ENCODE peak calls at places on chromosomes 6 and 20, in seven cellular contexts. L is right atrium auricular region, Z is endodermal cell, U is left ventricle myocardium inferior, P is breast epithelium, B is upper lobe of right lung, K is adrenal gland. I is an unnamed sample.

GRCh38 chr6:1792989-1793388 is 183.3 kb downstream of the FOXC1 start:
- DNase-seq in U (no peak), K (no peak), Z (peak), P (no peak), L (no peak), B (no peak), I (peak)

GRCh38 chr20:17995967-17996819 is 27.4 kb downstream of the MGME1 start:
- DNase-seq in Z (peak), B (no peak), L (no peak), U (no peak), K (peak), P (no peak), I (no peak)

GRCh38 chr6:111985202-111985731 is 68.6 kb upstream of the CCN6 start:
- DNase-seq in P (no peak), L (no peak), K (no peak), Z (peak), B (no peak), U (no peak), I (no peak)

GRCh38 chr20:25039697-25040437 is 18.1 kb downstream of the ACSS1 start:
- DNase-seq in K (peak), P (peak), Z (no peak), U (peak), L (peak), B (peak), I (no peak)

GRCh38 chr6:125953502-125953875 is 3.1 kb upstream of the HINT3 start:
- DNase-seq in U (no peak), P (no peak), L (no peak), K (no peak), Z (peak), B (no peak), I (peak)

GRCh38 chr6:148423601-148424270 is 81.1 kb downstream of the SASH1 start:
- DNase-seq in Z (no peak), L (no peak), U (no peak), B (no peak), P (no peak), K (no peak), I (no peak)

GRCh38 chr6:99178168-99178567 is 171.3 kb downstream of the FAXC start:
- DNase-seq in Z (no peak), L (no peak), U (no peak), P (no peak), K (no peak), B (no peak), I (no peak)

GRCh38 chr6:130223508-130223907 is 757 bp upstream of the SAMD3 start:
- DNase-seq in U (no peak), B (no peak), L (no peak), K (no peak), P (no peak), Z (no peak), I (peak)

GRCh38 chr6:149458196-149458595 is 26.6 kb downstream of the ZC3H12D start:
- DNase-seq in P (no peak), Z (no peak), L (no peak), K (no peak), B (no peak), U (no peak), I (no peak)

GRCh38 chr20:56540415-56540814 is 7.4 kb downstream of the FAM209B start:
- DNase-seq in U (no peak), L (no peak), K (no peak), P (no peak), B (no peak), Z (no peak), I (no peak)

GRCh38 chr6:30111266-30111856 is 1.5 kb downstream of the TRIM31 start:
- DNase-seq in P (no peak), K (no peak), L (no peak), Z (no peak), B (no peak), U (no peak), I (no peak)

GRCh38 chr6:25061289-25061945 is 125.7 kb upstream of the RIPOR2 start:
- DNase-seq in B (no peak), U (no peak), P (no peak), K (no peak), L (no peak), Z (peak), I (no peak)

GRCh38 chr20:51938557-51939324 is 136.4 kb upstream of the SALL4 start:
- DNase-seq in K (no peak), P (no peak), B (no peak), Z (no peak), U (no peak), L (no peak), I (no peak)

GRCh38 chr6:164534070-164534766 is 775.2 kb downstream of the C6orf118 start:
- DNase-seq in U (no peak), P (no peak), B (no peak), K (no peak), L (no peak), Z (no peak), I (no peak)

GRCh38 chr6:45757443-45758121 is 258.1 kb downstream of the CLIC5 start:
- DNase-seq in P (no peak), Z (no peak), K (no peak), B (no peak), U (no peak), L (no peak), I (no peak)

GRCh38 chr6:48834706-48835105 is 628.3 kb downstream of the MMUT start:
- DNase-seq in K (no peak), B (no peak), L (no peak), U (no peak), P (no peak), Z (no peak), I (no peak)

GRCh38 chr6:62367601-62368000 is 81.6 kb upstream of the KHDRBS2 start:
- DNase-seq in K (no peak), L (no peak), U (no peak), B (no peak), Z (no peak), P (no peak), I (no peak)

GRCh38 chr6:133435065-133435728 is 194.0 kb downstream of the EYA4 start:
- DNase-seq in U (peak), L (peak), K (peak), Z (no peak), P (no peak), B (no peak), I (no peak)

GRCh38 chr6:52512199-52512598 is 64.7 kb downstream of the TRAM2 start:
- DNase-seq in K (peak), Z (no peak), L (peak), P (no peak), B (no peak), U (peak), I (peak)

GRCh38 chr6:144662812-144663211 is 377.7 kb downstream of the UTRN start:
- DNase-seq in L (no peak), B (no peak), Z (no peak), K (no peak), U (no peak), P (no peak), I (no peak)

GRCh38 chr20:15827628-15828027 is 745.6 kb downstream of the KIF16B start:
- DNase-seq in U (no peak), B (no peak), K (no peak), L (no peak), Z (no peak), P (no peak), I (no peak)

GRCh38 chr20:63089051-63089907 is 82.5 kb upstream of the BHLHE23 start:
- DNase-seq in Z (peak), P (peak), U (peak), L (no peak), K (no peak), B (peak), I (peak)

GRCh38 chr6:125220712-125221111 is 67.1 kb downstream of the TPD52L1 start:
- DNase-seq in U (peak), K (no peak), B (no peak), P (no peak), Z (no peak), L (peak), I (no peak)

GRCh38 chr20:33561981-33562601 is 72.2 kb downstream of the CBFA2T2 start:
- DNase-seq in K (peak), L (peak), P (peak), U (peak), B (no peak), Z (peak), I (peak)

GRCh38 chr20:60559462-60559861 is 601.2 kb downstream of the CDH26 start:
- DNase-seq in U (no peak), B (no peak), P (no peak), Z (peak), K (no peak), L (no peak), I (no peak)

GRCh38 chr20:1317545-1318255 is 11.2 kb downstream of the SDCBP2 start:
- DNase-seq in B (no peak), L (no peak), P (no peak), Z (no peak), U (no peak), K (no peak), I (no peak)

GRCh38 chr20:57603120-57603519 is 17.1 kb downstream of the ZBP1 start:
- DNase-seq in Z (no peak), K (no peak), B (no peak), U (no peak), L (no peak), P (no peak), I (no peak)

GRCh38 chr6:46793138-46793537 is at the start of gene MEP1A:
- DNase-seq in U (no peak), B (no peak), K (no peak), P (no peak), Z (no peak), L (no peak), I (no peak)

GRCh38 chr6:79079425-79080130 is 1.5 kb upstream of the PHIP start:
- DNase-seq in B (no peak), Z (no peak), P (no peak), U (no peak), K (no peak), L (no peak), I (no peak)

GRCh38 chr6:139597781-139598368 is 223.4 kb upstream of the CITED2 start:
- DNase-seq in P (no peak), L (peak), B (peak), U (peak), Z (peak), K (peak), I (no peak)

GRCh38 chr6:39224523-39225182 is 4.6 kb downstream of the KCNK5 start:
- DNase-seq in U (no peak), P (no peak), B (no peak), L (no peak), K (no peak), Z (no peak), I (no peak)

GRCh38 chr20:6708010-6708409 is 59.5 kb upstream of the BMP2 start:
- DNase-seq in U (peak), K (peak), Z (peak), L (no peak), B (peak), P (no peak), I (no peak)

GRCh38 chr6:45681860-45682488 is 304.2 kb upstream of the SUPT3H start:
- DNase-seq in P (no peak), Z (no peak), L (no peak), U (no peak), K (no peak), B (no peak), I (no peak)

GRCh38 chr6:31350551-31350950 is 6.4 kb downstream of the HLA-B start:
- DNase-seq in U (no peak), K (no peak), B (no peak), Z (no peak), P (no peak), L (no peak), I (no peak)

GRCh38 chr20:4082406-4083102 is 67.2 kb upstream of the RNF24 start:
- DNase-seq in B (no peak), L (peak), Z (peak), K (peak), U (peak), P (no peak), I (no peak)

GRCh38 chr20:17771206-17772004 is 71.6 kb downstream of the BANF2 start:
- DNase-seq in P (no peak), K (no peak), U (no peak), Z (no peak), B (peak), L (no peak), I (no peak)

GRCh38 chr6:72776456-72776855 is 154.6 kb downstream of the KCNQ5 start:
- DNase-seq in K (no peak), L (no peak), Z (no peak), U (no peak), P (no peak), B (no peak), I (no peak)

DNA sequence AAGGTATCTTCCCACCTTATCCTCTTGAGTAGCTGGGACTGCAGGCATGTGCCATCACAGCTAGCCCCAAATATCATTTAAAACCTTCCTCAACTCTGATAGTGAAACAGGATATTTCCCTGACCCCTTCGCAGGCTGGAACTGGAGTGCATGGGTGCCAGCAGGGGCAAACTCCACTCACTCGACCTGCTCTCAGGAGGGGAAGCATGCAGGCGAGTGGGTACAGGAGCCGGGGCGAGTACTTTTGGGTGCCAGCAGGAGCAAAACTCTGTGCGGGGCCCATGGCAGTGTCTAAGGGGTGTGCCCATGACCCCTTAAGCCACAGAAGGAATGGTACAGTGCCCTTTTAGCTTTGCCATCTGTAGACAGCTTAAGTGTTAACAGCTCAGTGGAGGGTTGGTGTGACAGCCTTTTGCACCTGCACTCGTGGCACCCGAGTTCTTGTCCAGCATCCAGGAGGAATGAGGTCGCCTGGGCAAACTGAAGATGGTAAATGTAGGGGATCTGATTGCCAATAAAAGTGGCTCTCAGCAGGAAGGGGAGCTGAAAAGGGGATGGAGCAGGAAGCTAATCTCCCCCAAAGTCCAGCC is 155.1 kb downstream of the CDK19 start:
- DNase-seq in L (no peak), U (no peak), K (no peak), P (no peak), Z (no peak), B (no peak), I (no peak)
- H3K27ac ChIP-seq in L (no peak), U (no peak), K (no peak), P (no peak), Z (no peak), B (no peak), I (no peak)

GRCh38 chr20:31593221-31594001 is 11.7 kb upstream of the ID1 start:
- DNase-seq in P (peak), K (no peak), U (no peak), L (no peak), B (peak), Z (peak), I (no peak)
- H3K4me3 ChIP-seq in P (no peak), K (no peak), U (no peak), L (no peak), B (no peak), Z (no peak), I (no peak)

GRCh38 chr20:37756234-37756633 is 62.4 kb downstream of the CTNNBL1 start:
- DNase-seq in K (no peak), U (no peak), B (no peak), Z (no peak), P (no peak), L (no peak), I (no peak)

GRCh38 chr20:37757550-37757949 is 63.7 kb downstream of the CTNNBL1 start:
- DNase-seq in P (no peak), B (no peak), L (no peak), Z (peak), K (no peak), U (no peak), I (peak)

GRCh38 chr20:37759761-37760209 is 66.0 kb downstream of the CTNNBL1 start:
- DNase-seq in Z (no peak), K (no peak), U (no peak), P (no peak), B (no peak), L (no peak), I (no peak)

GRCh38 chr20:37758332-37758731 is 64.5 kb downstream of the CTNNBL1 start:
- DNase-seq in K (no peak), L (no peak), B (no peak), U (peak), P (no peak), Z (peak), I (peak)

DNA sequence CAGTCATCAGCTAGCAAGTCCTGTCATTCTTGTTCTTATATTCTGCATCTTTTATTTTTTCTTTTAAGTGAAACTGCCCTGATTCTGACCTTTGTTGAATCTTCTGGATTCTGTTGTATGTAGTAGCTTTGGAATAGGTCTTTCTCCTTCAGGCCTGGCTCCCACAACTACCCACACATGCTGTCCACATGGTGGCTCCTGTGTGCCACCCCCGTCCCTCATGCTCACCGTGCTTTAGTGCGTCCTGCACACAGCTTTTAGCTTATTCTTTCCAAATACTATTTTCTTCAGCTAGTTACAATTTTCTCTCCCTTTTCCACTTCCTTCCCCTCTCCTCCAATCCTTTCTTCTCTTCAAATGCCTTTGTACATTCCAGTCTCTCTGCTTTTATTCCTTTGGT is 61.8 kb downstream of the CTNNBL1 start:
- DNase-seq in P (no peak), K (no peak), L (no peak), U (peak), Z (no peak), B (no peak), I (peak)
- TF ChIP-seq CTCF in P (no peak), K (no peak), L (peak), U (peak), Z (peak), B (no peak), I (peak)

DNA sequence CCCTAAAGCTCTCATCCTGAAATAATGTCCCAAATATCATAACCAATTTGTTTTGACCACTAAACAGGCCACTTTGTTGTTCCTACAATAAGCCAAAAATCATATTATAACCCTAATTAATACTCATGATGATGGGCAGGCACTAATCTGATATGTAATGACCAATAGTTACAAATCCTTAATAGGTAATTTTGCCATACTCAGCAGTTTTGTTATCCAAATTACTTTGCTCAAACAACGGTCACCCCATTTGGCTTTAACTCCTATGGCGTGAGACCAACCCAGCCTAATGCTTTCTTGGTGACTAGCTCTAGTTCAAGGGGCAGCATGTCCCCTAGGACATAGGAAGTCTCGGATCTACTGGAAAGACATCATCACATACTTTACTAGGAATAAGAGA is 123.2 kb upstream of the ID4 start:
- DNase-seq in P (no peak), B (no peak), L (no peak), U (no peak), K (no peak), Z (no peak), I (no peak)
- H3K27ac ChIP-seq in P (no peak), B (no peak), L (no peak), U (no peak), K (no peak), Z (no peak), I (no peak)

DNA sequence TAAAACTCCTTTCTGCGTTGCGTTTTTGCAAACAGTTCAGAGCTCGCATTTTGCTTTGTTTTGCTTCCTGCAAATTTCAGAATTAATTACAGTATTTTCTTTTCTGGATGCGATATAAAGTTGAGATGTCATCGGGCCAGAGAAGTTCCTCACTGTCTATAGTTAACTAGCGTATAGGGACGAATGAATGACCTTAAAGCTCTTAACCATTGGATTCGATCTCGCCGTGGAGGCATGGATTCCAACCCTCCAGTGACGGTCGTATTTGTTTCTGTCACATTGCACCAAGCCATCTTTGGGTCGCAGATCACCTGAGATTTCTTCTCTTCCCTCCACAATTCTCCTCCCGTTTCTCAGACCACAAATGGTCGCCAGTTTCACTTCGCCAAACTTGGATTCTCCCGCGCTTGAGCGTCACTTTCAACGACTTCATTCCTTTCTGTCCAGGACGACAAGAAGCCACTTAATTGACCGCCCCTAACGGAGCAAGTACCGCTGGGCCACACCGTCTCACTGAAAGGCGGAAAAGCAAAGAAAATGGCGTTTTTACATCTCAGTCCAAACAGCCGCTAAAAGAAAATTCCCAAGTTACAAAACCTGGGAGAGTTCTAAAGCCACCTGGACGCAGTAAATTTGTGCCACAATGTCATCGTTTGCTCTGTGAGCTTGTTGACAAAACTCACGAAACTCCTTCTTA is 85.3 kb upstream of the ZNF184 start:
- DNase-seq in Z (no peak), K (no peak), L (no peak), U (no peak), P (no peak), B (no peak), I (no peak)
- H3K4me3 ChIP-seq in Z (peak), K (no peak), L (no peak), U (no peak), P (no peak), B (no peak), I (no peak)

DNA sequence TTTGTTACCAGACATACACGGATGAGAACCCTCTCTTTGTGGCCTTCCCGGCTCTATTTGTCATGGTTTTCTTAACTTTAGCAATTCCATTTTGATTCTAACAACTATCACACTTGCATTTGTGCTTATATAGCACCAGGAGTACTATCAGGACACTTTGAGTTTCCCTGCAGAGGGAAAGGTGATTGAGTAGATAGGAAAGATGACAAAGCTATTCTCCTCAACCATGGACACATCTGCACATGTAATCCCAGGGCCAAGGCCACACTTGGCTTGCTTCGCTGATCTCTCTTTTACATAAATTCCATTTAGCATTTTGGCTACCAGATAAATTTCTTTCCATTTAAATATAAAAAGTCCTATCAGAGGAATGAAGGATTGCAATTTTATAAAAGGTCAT is 23.3 kb upstream of the CFAP206 start:
- DNase-seq in U (no peak), P (no peak), B (no peak), K (peak), L (no peak), Z (no peak), I (no peak)
- TF ChIP-seq CTCF in U (no peak), P (no peak), B (no peak), K (no peak), L (no peak), Z (no peak), I (no peak)

I was measured in WERI-Rb-1.